ENCODE peak calls at places on chromosome 2, in six cellular contexts. Z is RWPE1, A is ELF-1, R is H7, I is GM04504, O is ureter. Q is an unnamed sample.

GRCh38 chr2:37843554-37843953 is 81.5 kb upstream of the RMDN2 start:
- DNase-seq in A (no peak), I (peak), Z (no peak), R (peak), O (no peak), Q (no peak)

GRCh38 chr2:189407161-189407943 is 33.9 kb upstream of the WDR75 start:
- DNase-seq in O (no peak), A (no peak), R (peak), Z (peak), I (peak), Q (peak)

GRCh38 chr2:27716301-27717069 is 52.8 kb downstream of the SLC4A1AP start:
- DNase-seq in R (peak), A (peak), Z (no peak), O (no peak), I (no peak), Q (no peak)

GRCh38 chr2:127051116-127051779 is 55.7 kb downstream of the BIN1 start:
- DNase-seq in A (no peak), Z (no peak), I (no peak), O (peak), R (peak), Q (no peak)

GRCh38 chr2:54899576-54900200 is 150.6 kb downstream of the RTN4 start:
- DNase-seq in Z (peak), O (no peak), A (no peak), R (no peak), I (peak), Q (peak)

GRCh38 chr2:200851398-200852248 is 12.8 kb downstream of the CLK1 start:
- DNase-seq in I (no peak), Z (no peak), R (no peak), A (no peak), O (no peak), Q (no peak)

GRCh38 chr2:61210332-61210981 is 48.5 kb downstream of the C2orf74 start:
- DNase-seq in O (no peak), R (no peak), I (peak), A (no peak), Z (peak), Q (peak)

GRCh38 chr2:216622526-216622925 is 10.7 kb upstream of the IGFBP2 start:
- DNase-seq in Z (no peak), A (no peak), R (no peak), I (no peak), O (no peak), Q (no peak)

GRCh38 chr2:44237221-44237620 is 38.1 kb upstream of the SLC3A1 start:
- DNase-seq in A (no peak), R (no peak), O (no peak), Z (no peak), I (no peak), Q (no peak)

GRCh38 chr2:205732314-205732713 is 50.0 kb downstream of the NRP2 start:
- DNase-seq in I (no peak), A (no peak), R (no peak), Z (no peak), O (no peak), Q (no peak)

GRCh38 chr2:197130318-197130717 is 180.3 kb downstream of the ANKRD44 start:
- DNase-seq in O (no peak), R (no peak), A (no peak), Z (no peak), I (no peak), Q (no peak)

GRCh38 chr2:236936446-236936940 is 149.2 kb upstream of the COPS8 start:
- DNase-seq in A (no peak), R (no peak), I (no peak), Z (no peak), O (no peak), Q (no peak)

GRCh38 chr2:39737661-39738060 is 41.4 kb downstream of the THUMPD2 start:
- DNase-seq in I (peak), A (peak), R (peak), Z (no peak), O (no peak), Q (peak)

GRCh38 chr2:165558832-165559231 is 89.3 kb downstream of the CSRNP3 start:
- DNase-seq in R (no peak), I (no peak), O (no peak), Z (no peak), A (no peak), Q (no peak)

GRCh38 chr2:11697103-11697871 is 27.3 kb upstream of the NTSR2 start:
- DNase-seq in R (peak), Z (peak), O (no peak), A (peak), I (peak), Q (peak)

GRCh38 chr2:32061973-32062861 is 1.1 kb upstream of the SPAST start:
- DNase-seq in A (peak), O (no peak), R (peak), I (no peak), Z (peak), Q (peak)

GRCh38 chr2:59295524-59296162 is 1054.5 kb upstream of the FANCL start:
- DNase-seq in O (no peak), I (no peak), Z (no peak), R (no peak), A (no peak), Q (no peak)

GRCh38 chr2:229591611-229592010 is 122.7 kb downstream of the DNER start:
- DNase-seq in I (no peak), A (no peak), Z (no peak), O (no peak), R (no peak), Q (no peak)

GRCh38 chr2:157932480-157933205 is 56.5 kb upstream of the ACVR1 start:
- DNase-seq in Z (no peak), I (no peak), A (peak), R (peak), O (no peak), Q (no peak)

Q was measured in brain microvascular endothelial cell.